ENCODE peak calls at places on chromosome 14, in four cellular contexts. One of them, this sample, is unnamed.

GRCh38 chr14:75906680-75907280 is 75.0 kb downstream of the TGFB3 start:
- DNase-seq in GM12878: no peak
- DNase-seq in K562: peak; percentile 50
- DNase-seq in HepG2: peak; percentile 36
- DNase-seq in this sample: no peak

GRCh38 chr14:77641207-77641533 is 24.7 kb upstream of the SPTLC2 start:
- DNase-seq in K562: no peak
- DNase-seq in HepG2: no peak
- DNase-seq in GM12878: no peak
- DNase-seq in this sample: no peak

GRCh38 chr14:75040497-75040896 is 10.8 kb downstream of the MLH3 start:
- DNase-seq in GM12878: no peak
- DNase-seq in K562: no peak
- DNase-seq in HepG2: no peak
- DNase-seq in this sample: no peak

GRCh38 chr14:100762901-100763300 is 36.2 kb downstream of the DLK1 start:
- DNase-seq in GM12878: no peak
- DNase-seq in HepG2: no peak
- DNase-seq in K562: no peak
- DNase-seq in this sample: no peak

GRCh38 chr14:39203659-39204606 is 28.9 kb downstream of the PNN start:
- DNase-seq in HepG2: peak; percentile 70
- DNase-seq in GM12878: no peak
- DNase-seq in K562: peak; percentile 29
- DNase-seq in this sample: no peak

GRCh38 chr14:51293149-51293925 is 53.3 kb downstream of the TMX1 start:
- DNase-seq in HepG2: no peak
- DNase-seq in GM12878: no peak
- DNase-seq in K562: no peak
- DNase-seq in this sample: no peak

GRCh38 chr14:94970937-94971730 is 186.2 kb downstream of the DICER1 start:
- DNase-seq in K562: no peak
- DNase-seq in HepG2: no peak
- DNase-seq in GM12878: no peak
- DNase-seq in this sample: no peak

GRCh38 chr14:64266206-64266605 is 28.0 kb downstream of the ESR2 start:
- DNase-seq in HepG2: no peak
- DNase-seq in K562: no peak
- DNase-seq in GM12878: no peak
- DNase-seq in this sample: no peak

GRCh38 chr14:36324897-36325296 is 4.5 kb upstream of the MBIP start:
- DNase-seq in GM12878: no peak
- DNase-seq in HepG2: no peak
- DNase-seq in K562: no peak
- DNase-seq in this sample: no peak

GRCh38 chr14:62189698-62190097 is 427.5 kb downstream of the SNAPC1 start:
- DNase-seq in HepG2: no peak
- DNase-seq in K562: no peak
- DNase-seq in GM12878: no peak
- DNase-seq in this sample: no peak

GRCh38 chr14:100193417-100194357 is 34.2 kb upstream of the DEGS2 start:
- DNase-seq in HepG2: peak; percentile 75
- DNase-seq in GM12878: no peak
- DNase-seq in K562: peak; percentile 45
- DNase-seq in this sample: no peak

GRCh38 chr14:98822917-98823316 is 449.1 kb downstream of the BCL11B start:
- DNase-seq in K562: peak; percentile 8
- DNase-seq in GM12878: no peak
- DNase-seq in HepG2: no peak
- DNase-seq in this sample: no peak

GRCh38 chr14:100865682-100866591 is 37.6 kb downstream of the RTL1 start:
- DNase-seq in HepG2: no peak
- DNase-seq in K562: peak; percentile 13
- DNase-seq in GM12878: no peak
- DNase-seq in this sample: no peak

GRCh38 chr14:76348898-76349297 is 27.0 kb upstream of the ESRRB start:
- DNase-seq in K562: no peak
- DNase-seq in HepG2: no peak
- DNase-seq in GM12878: no peak
- DNase-seq in this sample: peak; percentile 47

GRCh38 chr14:66140213-66140918 is 345.8 kb upstream of the CCDC196 start:
- DNase-seq in K562: no peak
- DNase-seq in HepG2: no peak
- DNase-seq in GM12878: peak; percentile 30
- DNase-seq in this sample: no peak

GRCh38 chr14:57390037-57390805 is at the start of gene NAA30:
- DNase-seq in K562: peak; percentile 91
- DNase-seq in HepG2: peak; percentile 86
- DNase-seq in GM12878: peak; percentile 81
- DNase-seq in this sample: peak; percentile 90

GRCh38 chr14:68653108-68653507 is 139.8 kb downstream of the ZFP36L1 start:
- DNase-seq in GM12878: no peak
- DNase-seq in K562: no peak
- DNase-seq in HepG2: no peak
- DNase-seq in this sample: no peak

GRCh38 chr14:62546862-62547474 is 498.3 kb downstream of the KCNH5 start:
- DNase-seq in HepG2: no peak
- DNase-seq in GM12878: no peak
- DNase-seq in K562: no peak
- DNase-seq in this sample: no peak

GRCh38 chr14:92747701-92748258 is 647 bp downstream of the LGMN start:
- DNase-seq in GM12878: no peak
- DNase-seq in HepG2: peak; percentile 14
- DNase-seq in K562: no peak
- DNase-seq in this sample: no peak

GRCh38 chr14:58697266-58697926 is 59.6 kb downstream of the DACT1 start:
- DNase-seq in GM12878: no peak
- DNase-seq in K562: no peak
- DNase-seq in HepG2: no peak
- DNase-seq in this sample: no peak

GRCh38 chr14:99252443-99252939 is 19.5 kb downstream of the BCL11B start:
- DNase-seq in HepG2: no peak
- DNase-seq in K562: no peak
- DNase-seq in GM12878: no peak
- DNase-seq in this sample: no peak

GRCh38 chr14:68285421-68286179 is 466.0 kb downstream of the RAD51B start:
- DNase-seq in HepG2: no peak
- DNase-seq in K562: no peak
- DNase-seq in GM12878: peak; percentile 91
- DNase-seq in this sample: no peak

GRCh38 chr14:94775875-94776217 is 5.9 kb upstream of the GSC start:
- DNase-seq in K562: no peak
- DNase-seq in GM12878: no peak
- DNase-seq in HepG2: no peak
- DNase-seq in this sample: no peak

GRCh38 chr14:90677484-90678045 is 138.7 kb downstream of the TTC7B start:
- DNase-seq in HepG2: no peak
- DNase-seq in GM12878: no peak
- DNase-seq in K562: no peak
- DNase-seq in this sample: no peak

GRCh38 chr14:29545714-29546113 is 381.9 kb downstream of the PRKD1 start:
- DNase-seq in GM12878: no peak
- DNase-seq in K562: no peak
- DNase-seq in HepG2: no peak
- DNase-seq in this sample: no peak

GRCh38 chr14:77565289-77566081 is 51.0 kb downstream of the SPTLC2 start:
- DNase-seq in K562: no peak
- DNase-seq in GM12878: no peak
- DNase-seq in HepG2: no peak
- DNase-seq in this sample: no peak

GRCh38 chr14:67999693-68000384 is 180.3 kb downstream of the RAD51B start:
- DNase-seq in K562: no peak
- DNase-seq in HepG2: no peak
- DNase-seq in GM12878: no peak
- DNase-seq in this sample: no peak

GRCh38 chr14:40371011-40371410 is 938.8 kb upstream of the FBXO33 start:
- DNase-seq in HepG2: no peak
- DNase-seq in GM12878: no peak
- DNase-seq in K562: no peak
- DNase-seq in this sample: no peak

GRCh38 chr14:65637780-65638179 is 225.2 kb downstream of the FUT8 start:
- DNase-seq in K562: no peak
- DNase-seq in HepG2: no peak
- DNase-seq in GM12878: peak; percentile 72
- DNase-seq in this sample: no peak

GRCh38 chr14:55416866-55417265 is 5.2 kb upstream of the ATG14 start:
- DNase-seq in GM12878: no peak
- DNase-seq in HepG2: no peak
- DNase-seq in K562: peak; percentile 35
- DNase-seq in this sample: no peak

GRCh38 chr14:55412686-55413085 is 1.1 kb upstream of the ATG14 start:
- DNase-seq in GM12878: no peak
- DNase-seq in K562: no peak
- DNase-seq in HepG2: no peak
- DNase-seq in this sample: no peak

GRCh38 chr14:55414551-55414950 is 2.9 kb upstream of the ATG14 start:
- DNase-seq in HepG2: no peak
- DNase-seq in GM12878: no peak
- DNase-seq in K562: no peak
- DNase-seq in this sample: no peak

GRCh38 chr14:55411426-55412389 is at the start of gene ATG14:
- DNase-seq in GM12878: peak; percentile 12
- DNase-seq in K562: peak; percentile 89
- DNase-seq in HepG2: peak; percentile 82
- DNase-seq in this sample: peak; percentile 88
- TF ChIP-seq BRCA1 in GM12878: no peak
- TF ChIP-seq BRCA1 in K562: no peak
- TF ChIP-seq BRCA1 in HepG2: no peak
- TF ChIP-seq BRCA1 in this sample: no peak

GRCh38 chr14:49768301-49769121 is 558 bp downstream of the KLHDC2 start:
- DNase-seq in K562: peak; percentile 46
- DNase-seq in GM12878: no peak
- DNase-seq in HepG2: peak; percentile 70
- DNase-seq in this sample: peak; percentile 10

GRCh38 chr14:49769581-49770211 is 1.7 kb downstream of the KLHDC2 start:
- DNase-seq in GM12878: no peak
- DNase-seq in K562: no peak
- DNase-seq in HepG2: no peak
- DNase-seq in this sample: no peak

GRCh38 chr14:49769171-49769570 is 1.2 kb downstream of the KLHDC2 start:
- DNase-seq in HepG2: peak; percentile 53
- DNase-seq in K562: no peak
- DNase-seq in GM12878: no peak
- DNase-seq in this sample: no peak

GRCh38 chr14:49767473-49768300 is at the start of gene KLHDC2:
- DNase-seq in K562: peak; percentile 72
- DNase-seq in GM12878: no peak
- DNase-seq in HepG2: peak; percentile 73
- DNase-seq in this sample: peak; percentile 86

GRCh38 chr14:49766839-49767238 is 1.1 kb upstream of the KLHDC2 start:
- DNase-seq in GM12878: no peak
- DNase-seq in K562: no peak
- DNase-seq in HepG2: no peak
- DNase-seq in this sample: no peak
- H3K9ac ChIP-seq in GM12878: peak overlapping the region; percentile 86
- H3K9ac ChIP-seq in K562: no peak overlapping the region
- H3K9ac ChIP-seq in HepG2: peak overlapping the region; percentile 98
- H3K9ac ChIP-seq in this sample: no peak overlapping the region

GRCh38 chr14:71397371-71397770 is 490.1 kb downstream of the PCNX1 start:
- DNase-seq in GM12878: no peak
- DNase-seq in HepG2: no peak
- DNase-seq in K562: no peak
- DNase-seq in this sample: no peak

GRCh38 chr14:71396050-71396677 is 488.9 kb downstream of the PCNX1 start:
- DNase-seq in HepG2: no peak
- DNase-seq in GM12878: no peak
- DNase-seq in K562: no peak
- DNase-seq in this sample: no peak

GRCh38 chr14:71398450-71398849 is 491.2 kb downstream of the PCNX1 start:
- DNase-seq in HepG2: no peak
- DNase-seq in GM12878: peak; percentile 15
- DNase-seq in K562: no peak
- DNase-seq in this sample: no peak

GRCh38 chr14:71394386-71394785 is 487.1 kb downstream of the PCNX1 start:
- DNase-seq in K562: no peak
- DNase-seq in HepG2: no peak
- DNase-seq in GM12878: no peak
- DNase-seq in this sample: no peak

GRCh38 chr14:71395151-71395604 is 487.9 kb downstream of the PCNX1 start:
- DNase-seq in K562: no peak
- DNase-seq in HepG2: no peak
- DNase-seq in GM12878: no peak
- DNase-seq in this sample: no peak
- TF ChIP-seq BRCA1 in K562: no peak
- TF ChIP-seq BRCA1 in HepG2: no peak
- TF ChIP-seq BRCA1 in GM12878: no peak
- TF ChIP-seq BRCA1 in this sample: no peak

DNA sequence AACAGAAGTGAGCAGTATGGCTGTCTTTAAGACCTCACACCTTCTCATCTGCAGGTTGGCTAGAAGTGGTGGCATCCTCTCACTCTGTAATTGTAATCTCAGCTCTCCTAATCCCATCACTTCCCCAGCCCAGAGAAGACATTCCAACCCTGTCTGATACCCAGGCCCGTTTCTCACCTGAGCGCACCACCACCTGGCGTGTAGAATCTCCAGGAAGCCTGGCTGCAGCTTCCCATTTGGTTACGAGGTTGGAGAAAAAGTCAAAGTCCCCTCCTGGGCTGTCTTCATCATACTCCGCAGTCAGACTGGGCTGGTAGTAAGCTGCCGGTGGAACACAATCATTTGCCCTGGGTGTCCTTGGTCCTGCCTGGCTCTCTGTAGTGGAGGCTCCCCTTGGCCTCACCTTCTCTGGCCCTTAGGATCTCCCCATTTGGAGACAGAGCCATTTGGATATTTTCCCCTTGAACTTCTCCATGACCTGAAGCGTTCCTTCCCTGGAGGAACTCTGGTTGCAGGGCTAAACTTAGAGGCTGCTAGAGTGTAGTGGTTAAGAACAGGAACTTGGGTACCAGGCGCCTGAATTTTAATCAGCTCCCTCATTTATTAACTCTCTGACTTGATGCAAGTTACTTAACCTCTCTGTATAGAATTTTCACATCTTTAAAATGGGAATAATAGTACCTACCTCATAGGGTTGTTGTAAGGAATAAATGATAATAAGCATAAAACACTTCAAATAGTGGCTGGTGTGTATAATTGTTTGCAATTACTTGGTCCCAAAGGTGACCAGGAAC is 1.8 kb downstream of the SDR39U1 start:
- DNase-seq in K562: no peak
- DNase-seq in HepG2: no peak
- DNase-seq in GM12878: no peak
- DNase-seq in this sample: no peak
- H3K9ac ChIP-seq in K562: no peak overlapping the region
- H3K9ac ChIP-seq in HepG2: peak overlapping the region; percentile 96
- H3K9ac ChIP-seq in GM12878: peak overlapping the region; percentile 94
- H3K9ac ChIP-seq in this sample: no peak overlapping the region

DNA sequence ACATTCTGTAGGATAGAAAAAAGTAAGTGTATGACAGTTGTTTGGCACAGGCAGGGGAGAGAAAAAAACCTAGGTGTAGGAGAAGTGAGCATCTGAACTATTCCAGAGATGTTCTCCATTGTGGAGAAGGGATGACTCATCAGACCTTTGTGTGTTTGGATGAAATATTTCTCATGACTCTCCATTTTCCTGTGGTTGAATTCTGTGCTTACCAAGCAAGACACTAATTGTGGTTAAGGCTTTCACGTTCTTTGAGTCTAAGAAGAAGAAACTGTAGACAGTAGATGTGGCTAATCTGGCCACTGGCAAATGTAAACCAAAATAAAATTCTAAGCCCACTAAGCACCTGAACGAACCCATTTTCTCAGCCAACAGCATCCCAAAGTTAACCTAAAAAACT is 107.9 kb upstream of the GZMB start:
- DNase-seq in HepG2: no peak
- DNase-seq in GM12878: no peak
- DNase-seq in K562: no peak
- DNase-seq in this sample: no peak
- TF ChIP-seq BRCA1 in HepG2: no peak
- TF ChIP-seq BRCA1 in GM12878: no peak
- TF ChIP-seq BRCA1 in K562: no peak
- TF ChIP-seq BRCA1 in this sample: no peak